ENCODE peak calls at places on chromosomes 12 and 14, in eight cellular contexts. One of them, this sample, is unnamed.

GRCh38 chr12:66118240-66118891 is 12.2 kb downstream of the LLPH start:
- DNase-seq in astrocyte of the spinal cord: no peak
- DNase-seq in sigmoid colon: no peak
- DNase-seq in body of pancreas: no peak
- DNase-seq in left ventricle myocardium inferior: no peak
- DNase-seq in BJ: no peak
- DNase-seq in dorsolateral prefrontal cortex: no peak
- DNase-seq in PC-9: no peak
- DNase-seq in this sample: no peak

GRCh38 chr14:26199599-26200370 is 398.0 kb downstream of the NOVA1 start:
- DNase-seq in BJ: no peak
- DNase-seq in astrocyte of the spinal cord: peak; percentile 87
- DNase-seq in dorsolateral prefrontal cortex: no peak
- DNase-seq in sigmoid colon: no peak
- DNase-seq in body of pancreas: no peak
- DNase-seq in PC-9: no peak
- DNase-seq in left ventricle myocardium inferior: no peak
- DNase-seq in this sample: no peak

GRCh38 chr12:130879781-130880389 is 8.0 kb downstream of the RAN start:
- DNase-seq in body of pancreas: no peak
- DNase-seq in sigmoid colon: peak; percentile 47
- DNase-seq in left ventricle myocardium inferior: no peak
- DNase-seq in BJ: no peak
- DNase-seq in PC-9: no peak
- DNase-seq in dorsolateral prefrontal cortex: no peak
- DNase-seq in astrocyte of the spinal cord: no peak
- DNase-seq in this sample: no peak

GRCh38 chr14:64990291-64990690 is 3.6 kb downstream of the FNTB start:
- DNase-seq in left ventricle myocardium inferior: no peak
- DNase-seq in body of pancreas: no peak
- DNase-seq in PC-9: no peak
- DNase-seq in astrocyte of the spinal cord: no peak
- DNase-seq in BJ: no peak
- DNase-seq in dorsolateral prefrontal cortex: no peak
- DNase-seq in sigmoid colon: no peak
- DNase-seq in this sample: no peak

GRCh38 chr14:90042587-90043252 is 19.1 kb upstream of the KCNK13 start:
- DNase-seq in PC-9: no peak
- DNase-seq in left ventricle myocardium inferior: no peak
- DNase-seq in dorsolateral prefrontal cortex: no peak
- DNase-seq in body of pancreas: no peak
- DNase-seq in sigmoid colon: no peak
- DNase-seq in astrocyte of the spinal cord: no peak
- DNase-seq in BJ: no peak
- DNase-seq in this sample: no peak

GRCh38 chr12:68259318-68259940 is 6.0 kb upstream of the IL22 start:
- DNase-seq in sigmoid colon: no peak
- DNase-seq in astrocyte of the spinal cord: peak; percentile 91
- DNase-seq in BJ: no peak
- DNase-seq in left ventricle myocardium inferior: no peak
- DNase-seq in body of pancreas: no peak
- DNase-seq in PC-9: peak; percentile 87
- DNase-seq in dorsolateral prefrontal cortex: no peak
- DNase-seq in this sample: no peak

GRCh38 chr14:29085546-29085945 is 319.0 kb downstream of the FOXG1 start:
- DNase-seq in BJ: no peak
- DNase-seq in sigmoid colon: no peak
- DNase-seq in left ventricle myocardium inferior: no peak
- DNase-seq in PC-9: no peak
- DNase-seq in astrocyte of the spinal cord: no peak
- DNase-seq in body of pancreas: no peak
- DNase-seq in dorsolateral prefrontal cortex: no peak
- DNase-seq in this sample: no peak

GRCh38 chr14:24952851-24953666 is 96.9 kb downstream of the STXBP6 start:
- DNase-seq in sigmoid colon: no peak
- DNase-seq in astrocyte of the spinal cord: no peak
- DNase-seq in PC-9: no peak
- DNase-seq in BJ: no peak
- DNase-seq in dorsolateral prefrontal cortex: peak; percentile 36
- DNase-seq in body of pancreas: no peak
- DNase-seq in left ventricle myocardium inferior: no peak
- DNase-seq in this sample: no peak

GRCh38 chr12:21764950-21765349 is 9.6 kb downstream of the KCNJ8 start:
- DNase-seq in astrocyte of the spinal cord: no peak
- DNase-seq in dorsolateral prefrontal cortex: no peak
- DNase-seq in PC-9: no peak
- DNase-seq in left ventricle myocardium inferior: no peak
- DNase-seq in sigmoid colon: no peak
- DNase-seq in body of pancreas: no peak
- DNase-seq in BJ: no peak
- DNase-seq in this sample: no peak

GRCh38 chr14:72177246-72177645 is 245.0 kb downstream of the RGS6 start:
- DNase-seq in astrocyte of the spinal cord: no peak
- DNase-seq in sigmoid colon: no peak
- DNase-seq in PC-9: no peak
- DNase-seq in body of pancreas: no peak
- DNase-seq in dorsolateral prefrontal cortex: no peak
- DNase-seq in left ventricle myocardium inferior: peak; percentile 26
- DNase-seq in BJ: no peak
- DNase-seq in this sample: no peak

GRCh38 chr12:52515927-52516831 is 4.0 kb downstream of the KRT5 start:
- DNase-seq in sigmoid colon: no peak
- DNase-seq in left ventricle myocardium inferior: no peak
- DNase-seq in body of pancreas: no peak
- DNase-seq in astrocyte of the spinal cord: no peak
- DNase-seq in PC-9: peak; percentile 57
- DNase-seq in dorsolateral prefrontal cortex: no peak
- DNase-seq in BJ: no peak
- DNase-seq in this sample: no peak

GRCh38 chr14:81329640-81330385 is 70.3 kb downstream of the STON2 start:
- DNase-seq in sigmoid colon: no peak
- DNase-seq in astrocyte of the spinal cord: no peak
- DNase-seq in left ventricle myocardium inferior: no peak
- DNase-seq in body of pancreas: no peak
- DNase-seq in PC-9: no peak
- DNase-seq in BJ: no peak
- DNase-seq in dorsolateral prefrontal cortex: no peak
- DNase-seq in this sample: no peak

GRCh38 chr12:52005903-52006703 is 643 bp upstream of the TAMALIN start:
- DNase-seq in dorsolateral prefrontal cortex: peak; percentile 68
- DNase-seq in body of pancreas: peak; percentile 24
- DNase-seq in PC-9: no peak
- DNase-seq in left ventricle myocardium inferior: no peak
- DNase-seq in BJ: no peak
- DNase-seq in sigmoid colon: peak; percentile 87
- DNase-seq in astrocyte of the spinal cord: no peak
- DNase-seq in this sample: no peak

GRCh38 chr14:39303100-39303499 is 69.4 kb downstream of the MIA2 start:
- DNase-seq in astrocyte of the spinal cord: no peak
- DNase-seq in left ventricle myocardium inferior: no peak
- DNase-seq in BJ: no peak
- DNase-seq in sigmoid colon: no peak
- DNase-seq in dorsolateral prefrontal cortex: no peak
- DNase-seq in PC-9: no peak
- DNase-seq in body of pancreas: no peak
- DNase-seq in this sample: no peak

GRCh38 chr14:62462996-62463395 is 582.3 kb downstream of the KCNH5 start:
- DNase-seq in body of pancreas: no peak
- DNase-seq in left ventricle myocardium inferior: no peak
- DNase-seq in dorsolateral prefrontal cortex: no peak
- DNase-seq in astrocyte of the spinal cord: no peak
- DNase-seq in BJ: no peak
- DNase-seq in PC-9: no peak
- DNase-seq in sigmoid colon: no peak
- DNase-seq in this sample: no peak

GRCh38 chr12:75489613-75490210 is 9.2 kb downstream of the GLIPR1 start:
- DNase-seq in sigmoid colon: no peak
- DNase-seq in astrocyte of the spinal cord: peak; percentile 61
- DNase-seq in left ventricle myocardium inferior: no peak
- DNase-seq in PC-9: no peak
- DNase-seq in body of pancreas: no peak
- DNase-seq in dorsolateral prefrontal cortex: no peak
- DNase-seq in BJ: no peak
- DNase-seq in this sample: no peak

GRCh38 chr12:58367041-58367440 is 425.7 kb downstream of the ATP23 start:
- DNase-seq in sigmoid colon: no peak
- DNase-seq in BJ: no peak
- DNase-seq in body of pancreas: no peak
- DNase-seq in dorsolateral prefrontal cortex: no peak
- DNase-seq in astrocyte of the spinal cord: no peak
- DNase-seq in left ventricle myocardium inferior: no peak
- DNase-seq in PC-9: no peak
- DNase-seq in this sample: no peak

GRCh38 chr14:76708028-76708427 is 53.2 kb upstream of the VASH1 start:
- DNase-seq in sigmoid colon: no peak
- DNase-seq in dorsolateral prefrontal cortex: no peak
- DNase-seq in body of pancreas: no peak
- DNase-seq in astrocyte of the spinal cord: no peak
- DNase-seq in left ventricle myocardium inferior: no peak
- DNase-seq in BJ: no peak
- DNase-seq in PC-9: no peak
- DNase-seq in this sample: no peak

GRCh38 chr12:47032644-47033043 is 46.8 kb upstream of the PCED1B start:
- DNase-seq in astrocyte of the spinal cord: peak; percentile 81
- DNase-seq in body of pancreas: no peak
- DNase-seq in sigmoid colon: no peak
- DNase-seq in left ventricle myocardium inferior: no peak
- DNase-seq in BJ: no peak
- DNase-seq in PC-9: peak; percentile 58
- DNase-seq in dorsolateral prefrontal cortex: no peak
- DNase-seq in this sample: peak; percentile 44

DNA sequence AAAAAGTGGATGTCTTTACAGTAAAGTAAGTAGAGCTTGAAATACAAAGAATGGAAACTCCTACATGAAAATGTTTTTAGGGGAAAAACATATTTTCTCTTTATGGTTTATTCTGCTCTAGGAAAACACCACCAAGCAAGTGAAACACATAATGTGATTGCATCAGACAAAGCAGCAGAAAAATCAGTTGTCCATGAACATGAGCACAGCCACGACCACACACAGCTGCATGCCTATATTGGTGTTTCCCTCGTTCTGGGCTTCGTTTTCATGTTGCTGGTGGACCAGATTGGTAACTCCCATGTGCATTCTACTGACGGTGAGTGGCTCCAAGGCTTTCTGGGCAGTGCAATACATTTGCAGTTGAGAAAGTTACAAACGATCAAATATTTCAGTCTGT is 42.6 kb upstream of the PLEKHD1 start:
- DNase-seq in dorsolateral prefrontal cortex: no peak
- DNase-seq in BJ: no peak
- DNase-seq in astrocyte of the spinal cord: no peak
- DNase-seq in sigmoid colon: no peak
- DNase-seq in left ventricle myocardium inferior: no peak
- DNase-seq in body of pancreas: no peak
- DNase-seq in PC-9: no peak
- DNase-seq in this sample: no peak
- H3K4me3 ChIP-seq in dorsolateral prefrontal cortex: no peak overlapping the region
- H3K4me3 ChIP-seq in BJ: no peak overlapping the region
- H3K4me3 ChIP-seq in astrocyte of the spinal cord: no peak overlapping the region
- H3K4me3 ChIP-seq in sigmoid colon: no peak overlapping the region
- H3K4me3 ChIP-seq in left ventricle myocardium inferior: no peak overlapping the region
- H3K4me3 ChIP-seq in body of pancreas: no peak overlapping the region
- H3K4me3 ChIP-seq in PC-9: no peak overlapping the region
- H3K4me3 ChIP-seq in this sample: no peak overlapping the region

GRCh38 chr12:72574138-72574537 is 302.0 kb downstream of the TRHDE start:
- DNase-seq in sigmoid colon: no peak
- DNase-seq in BJ: no peak
- DNase-seq in body of pancreas: no peak
- DNase-seq in dorsolateral prefrontal cortex: no peak
- DNase-seq in astrocyte of the spinal cord: no peak
- DNase-seq in PC-9: no peak
- DNase-seq in left ventricle myocardium inferior: no peak
- DNase-seq in this sample: no peak

DNA sequence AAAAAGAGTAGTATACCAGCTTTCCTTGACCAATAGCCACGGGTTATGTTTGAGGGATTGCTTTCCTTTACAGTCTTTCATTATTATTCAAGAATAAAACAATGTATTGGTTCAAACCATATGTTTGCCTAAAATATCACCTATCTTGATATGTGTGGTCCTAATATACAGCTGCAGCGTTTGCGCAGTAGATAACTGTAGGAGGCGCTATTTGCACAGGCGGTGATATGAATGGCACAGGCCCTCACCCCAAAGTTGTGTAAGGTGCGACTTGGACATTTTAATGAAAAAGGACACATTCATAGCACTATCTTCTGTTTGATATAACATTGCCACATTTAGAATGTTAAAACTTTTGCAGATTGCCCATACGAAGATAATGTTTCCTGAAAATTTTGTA is 298.4 kb downstream of the TRHDE start:
- DNase-seq in sigmoid colon: no peak
- DNase-seq in PC-9: no peak
- DNase-seq in BJ: no peak
- DNase-seq in astrocyte of the spinal cord: no peak
- DNase-seq in dorsolateral prefrontal cortex: no peak
- DNase-seq in left ventricle myocardium inferior: no peak
- DNase-seq in body of pancreas: no peak
- DNase-seq in this sample: no peak
- TF ChIP-seq CTCF in sigmoid colon: no peak
- TF ChIP-seq CTCF in PC-9: peak; percentile 21
- TF ChIP-seq CTCF in BJ: no peak
- TF ChIP-seq CTCF in astrocyte of the spinal cord: peak; percentile 29
- TF ChIP-seq CTCF in dorsolateral prefrontal cortex: no peak
- TF ChIP-seq CTCF in left ventricle myocardium inferior: no peak
- TF ChIP-seq CTCF in body of pancreas: no peak
- TF ChIP-seq CTCF in this sample: peak; percentile 20

GRCh38 chr12:118375348-118375747 is 1.0 kb upstream of the SUDS3 start:
- DNase-seq in BJ: no peak
- DNase-seq in body of pancreas: no peak
- DNase-seq in astrocyte of the spinal cord: no peak
- DNase-seq in left ventricle myocardium inferior: no peak
- DNase-seq in dorsolateral prefrontal cortex: no peak
- DNase-seq in PC-9: no peak
- DNase-seq in sigmoid colon: no peak
- DNase-seq in this sample: no peak
- H3K4me3 ChIP-seq in BJ: no peak overlapping the region
- H3K4me3 ChIP-seq in body of pancreas: no peak overlapping the region
- H3K4me3 ChIP-seq in astrocyte of the spinal cord: no peak overlapping the region
- H3K4me3 ChIP-seq in left ventricle myocardium inferior: peak overlapping the region; percentile 99
- H3K4me3 ChIP-seq in dorsolateral prefrontal cortex: peak overlapping the region; percentile 97
- H3K4me3 ChIP-seq in PC-9: peak overlapping the region; percentile 97
- H3K4me3 ChIP-seq in sigmoid colon: peak overlapping the region; percentile 96
- H3K4me3 ChIP-seq in this sample: no peak overlapping the region

DNA sequence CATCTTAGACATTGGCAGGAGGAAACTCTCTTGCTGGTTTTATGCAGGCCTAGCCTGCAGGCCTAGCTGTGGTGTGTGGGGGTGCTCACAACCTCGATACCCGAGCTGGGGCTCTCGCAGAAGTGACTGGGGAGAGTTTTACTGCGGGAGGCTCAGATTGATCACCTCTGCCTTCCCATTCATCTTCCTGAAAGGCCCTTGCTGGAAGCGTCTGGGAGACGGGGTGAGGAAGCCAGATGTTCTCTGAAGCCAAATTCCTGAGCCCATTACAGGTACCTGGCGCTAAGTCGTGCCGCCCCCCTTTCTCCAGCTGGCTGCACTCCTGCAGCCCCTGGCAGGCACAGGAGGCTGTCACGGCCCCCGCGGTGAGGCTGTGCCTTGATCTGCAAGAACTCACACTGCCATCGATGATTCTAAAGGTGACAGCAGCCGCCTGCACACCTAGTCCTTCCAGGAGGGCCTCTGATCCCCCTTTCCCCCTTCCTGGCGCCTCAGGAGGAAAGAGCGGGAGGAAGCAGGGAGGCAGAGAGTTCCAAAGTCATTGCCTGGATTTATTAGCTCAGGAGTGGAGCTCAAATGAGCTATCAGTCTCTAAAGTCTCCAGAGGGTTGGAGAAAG is 106.8 kb downstream of the RFLNA start:
- DNase-seq in sigmoid colon: no peak
- DNase-seq in BJ: no peak
- DNase-seq in PC-9: no peak
- DNase-seq in astrocyte of the spinal cord: no peak
- DNase-seq in body of pancreas: no peak
- DNase-seq in dorsolateral prefrontal cortex: no peak
- DNase-seq in left ventricle myocardium inferior: no peak
- DNase-seq in this sample: no peak
- TF ChIP-seq CTCF in sigmoid colon: no peak
- TF ChIP-seq CTCF in BJ: no peak
- TF ChIP-seq CTCF in PC-9: no peak
- TF ChIP-seq CTCF in astrocyte of the spinal cord: no peak
- TF ChIP-seq CTCF in body of pancreas: no peak
- TF ChIP-seq CTCF in dorsolateral prefrontal cortex: no peak
- TF ChIP-seq CTCF in left ventricle myocardium inferior: no peak
- TF ChIP-seq CTCF in this sample: no peak

This sample was measured in AG09309.